ENCODE peak calls at places on chromosomes 12 and 14, in seven cellular contexts. H is ascending aorta, P is pancreas, I is thoracic aorta, S is retinal pigment epithelial cell, X is HFF-Myc, V is upper lobe of right lung. E is an unnamed sample.

GRCh38 chr14:50823051-50823762 is 7.8 kb downstream of the NIN start:
- DNase-seq in H (no peak), P (no peak), I (no peak), S (no peak), X (no peak), V (no peak), E (no peak)

GRCh38 chr12:47896022-47896421 is 8.8 kb downstream of the VDR start:
- DNase-seq in H (no peak), P (no peak), I (no peak), S (no peak), X (no peak), V (no peak), E (no peak)

GRCh38 chr14:104694991-104695659 is 5.7 kb downstream of the INF2 start:
- DNase-seq in H (no peak), P (no peak), I (no peak), S (no peak), X (no peak), V (no peak), E (no peak)

GRCh38 chr14:75981826-75982723 is at the start of gene TGFB3:
- DNase-seq in H (peak; percentile 42), P (peak; percentile 79), I (peak; percentile 62), S (peak; percentile 67), X (peak; percentile 85), V (peak; percentile 91), E (peak; percentile 86)

GRCh38 chr14:87896393-87897380 is 96.3 kb downstream of the GALC start:
- DNase-seq in H (no peak), P (no peak), I (no peak), S (peak; percentile 9), X (peak; percentile 63), V (no peak), E (no peak)

GRCh38 chr14:100147181-100147631 is 12.2 kb downstream of the DEGS2 start:
- DNase-seq in H (no peak), P (no peak), I (no peak), S (no peak), X (no peak), V (peak; percentile 80), E (no peak)

GRCh38 chr12:77294016-77294415 is 228.6 kb upstream of the E2F7 start:
- DNase-seq in H (no peak), P (no peak), I (no peak), S (no peak), X (no peak), V (no peak), E (no peak)

GRCh38 chr12:90618606-90619005 is 336.4 kb downstream of the CCER1 start:
- DNase-seq in H (no peak), P (no peak), I (no peak), S (peak; percentile 81), X (no peak), V (no peak), E (peak; percentile 13)

GRCh38 chr14:52590318-52590717 is 37.7 kb downstream of the GPR137C start:
- DNase-seq in H (no peak), P (no peak), I (no peak), S (no peak), X (no peak), V (no peak), E (no peak)

GRCh38 chr14:88380405-88380804 is 5.1 kb upstream of the SPATA7 start:
- DNase-seq in H (no peak), P (no peak), I (no peak), S (no peak), X (no peak), V (no peak), E (no peak)

GRCh38 chr14:89955022-89955414 is 488 bp upstream of the EFCAB11 start:
- DNase-seq in H (no peak), P (peak; percentile 24), I (no peak), S (no peak), X (no peak), V (no peak), E (no peak)

GRCh38 chr14:27389402-27389801 is 791.6 kb upstream of the NOVA1 start:
- DNase-seq in H (no peak), P (no peak), I (no peak), S (no peak), X (no peak), V (no peak), E (no peak)

GRCh38 chr14:57866199-57866755 is 385 bp upstream of the SLC35F4 start:
- DNase-seq in H (no peak), P (no peak), I (no peak), S (no peak), X (no peak), V (no peak), E (no peak)

GRCh38 chr12:45535610-45536180 is 193.8 kb upstream of the ARID2 start:
- DNase-seq in H (no peak), P (no peak), I (no peak), S (no peak), X (no peak), V (no peak), E (no peak)

GRCh38 chr14:100662850-100663527 is 63.7 kb upstream of the DLK1 start:
- DNase-seq in H (no peak), P (no peak), I (no peak), S (no peak), X (no peak), V (peak; percentile 79), E (no peak)

GRCh38 chr12:110005319-110005973 is 6.2 kb downstream of the ANKRD13A start:
- DNase-seq in H (no peak), P (no peak), I (no peak), S (no peak), X (no peak), V (no peak), E (no peak)

GRCh38 chr12:111650912-111651311 is 34.8 kb downstream of the BRAP start:
- DNase-seq in H (no peak), P (no peak), I (no peak), S (no peak), X (no peak), V (no peak), E (no peak)

GRCh38 chr12:75977952-75978671 is 53.5 kb downstream of the PHLDA1 start:
- DNase-seq in H (peak; percentile 59), P (peak; percentile 76), I (peak; percentile 54), S (peak; percentile 98), X (peak; percentile 100), V (no peak), E (peak; percentile 99)

GRCh38 chr12:1289371-1290155 is 298.5 kb downstream of the ERC1 start:
- DNase-seq in H (no peak), P (no peak), I (no peak), S (no peak), X (no peak), V (no peak), E (no peak)

GRCh38 chr12:132444283-132444682 is 45.7 kb upstream of the FBRSL1 start:
- DNase-seq in H (no peak), P (no peak), I (no peak), S (no peak), X (no peak), V (no peak), E (no peak)
- H3K4me3 ChIP-seq in H (no peak overlapping the region), P (no peak overlapping the region), I (no peak overlapping the region), S (no peak overlapping the region), X (no peak overlapping the region), V (no peak overlapping the region), E (no peak overlapping the region)

GRCh38 chr12:53468286-53468685 is 16.4 kb downstream of the PCBP2 start:
- DNase-seq in H (no peak), P (no peak), I (no peak), S (no peak), X (no peak), V (no peak), E (no peak)
- TF ChIP-seq CTCF in H (no peak), P (no peak), I (no peak), S (no peak), X (no peak), V (no peak), E (no peak)

DNA sequence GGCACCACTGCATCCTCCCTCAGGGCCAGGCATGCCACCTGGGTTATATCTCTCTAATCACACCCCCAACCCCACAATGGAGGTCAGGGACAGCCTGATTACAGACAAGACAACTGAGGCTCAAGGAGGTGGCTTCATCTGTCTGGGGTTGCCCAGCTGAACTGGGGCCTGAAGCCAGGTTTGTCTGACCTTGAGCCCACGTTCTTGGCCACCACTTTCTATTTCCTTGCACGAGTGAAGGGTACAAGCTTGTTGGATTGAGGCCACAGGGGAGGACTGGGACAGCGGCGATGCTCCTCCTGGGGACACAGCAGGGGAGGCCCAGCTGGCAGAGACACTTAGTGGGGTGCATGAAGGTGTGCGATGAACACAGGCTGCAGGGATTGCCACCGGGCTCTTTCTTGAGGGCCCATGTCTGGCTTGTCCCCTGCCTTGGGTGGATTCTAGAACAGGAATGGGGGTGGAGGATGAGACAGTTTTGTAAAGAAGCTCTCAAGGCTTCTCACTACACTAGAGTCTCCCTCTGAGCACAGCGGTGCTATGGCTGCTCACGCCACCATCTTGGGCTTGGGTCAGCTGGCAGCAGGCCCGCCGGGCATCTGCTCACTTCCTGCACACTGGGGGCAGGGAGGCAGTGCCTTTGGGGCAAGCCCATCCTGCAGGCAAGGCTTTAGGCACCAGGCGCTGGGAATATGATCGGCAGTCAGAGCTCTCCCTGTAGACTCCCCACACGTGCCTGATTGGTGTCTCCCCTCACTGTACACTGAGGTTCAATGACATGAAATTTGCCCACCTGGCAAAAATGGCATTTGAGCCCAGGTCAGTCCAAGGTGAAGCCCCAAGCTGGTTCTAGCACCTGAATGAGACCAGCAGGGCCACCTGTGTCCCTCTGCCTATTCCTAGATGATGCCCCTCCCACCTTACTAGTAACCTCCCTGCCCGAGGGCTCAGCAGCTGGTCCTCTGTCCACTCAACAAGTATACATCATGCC is 16.0 kb downstream of the RITA1 start:
- DNase-seq in H (no peak), P (peak; percentile 49), I (no peak), S (no peak), X (no peak), V (no peak), E (no peak)
- H3K4me3 ChIP-seq in H (no peak overlapping the region), P (no peak overlapping the region), I (no peak overlapping the region), S (no peak overlapping the region), X (no peak overlapping the region), V (no peak overlapping the region), E (no peak overlapping the region)

GRCh38 chr14:84001023-84001422 is 1528.9 kb upstream of the FLRT2 start:
- DNase-seq in H (no peak), P (no peak), I (no peak), S (no peak), X (no peak), V (no peak), E (no peak)

GRCh38 chr14:84003316-84003715 is 1526.6 kb upstream of the FLRT2 start:
- DNase-seq in H (no peak), P (no peak), I (no peak), S (no peak), X (no peak), V (no peak), E (no peak)

GRCh38 chr14:84006643-84007137 is 1523.3 kb upstream of the FLRT2 start:
- DNase-seq in H (no peak), P (no peak), I (no peak), S (no peak), X (no peak), V (no peak), E (no peak)
- TF ChIP-seq CTCF in H (no peak), P (no peak), I (no peak), S (no peak), X (no peak), V (no peak), E (no peak)

DNA sequence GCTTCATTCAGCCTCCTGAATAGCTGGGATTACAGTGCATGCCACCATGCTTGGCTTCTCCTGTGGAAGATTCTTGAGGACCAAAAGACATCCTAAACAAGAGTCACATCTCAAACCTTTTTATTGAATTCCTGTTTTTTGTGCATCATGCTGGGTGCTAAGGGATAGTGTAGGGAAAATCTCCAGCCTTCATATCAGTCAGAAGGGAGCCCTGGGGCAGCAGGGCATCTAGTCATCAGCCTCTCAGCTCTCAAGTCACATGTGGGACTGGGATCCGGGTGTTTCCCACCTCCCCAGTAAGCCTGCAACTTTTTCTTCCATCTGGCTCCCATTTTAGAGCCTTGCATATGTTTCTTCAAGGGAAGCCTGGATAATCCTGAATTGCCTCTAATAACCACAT is 25.1 kb upstream of the OASL start:
- DNase-seq in H (no peak), P (no peak), I (no peak), S (no peak), X (no peak), V (no peak), E (no peak)
- H3K4me3 ChIP-seq in H (no peak overlapping the region), P (no peak overlapping the region), I (no peak overlapping the region), S (no peak overlapping the region), X (no peak overlapping the region), V (no peak overlapping the region), E (no peak overlapping the region)